ENCODE peak calls at places on chromosome 10, in seven cellular contexts. One of them, this sample, is unnamed. For H3K4me1, the result is how much of the 10 kb centered on the place peaks cover.

GRCh38 chr10:3365630-3366029 is 193.0 kb upstream of the PITRM1 start:
- DNase-seq in H9: no peak
- DNase-seq in IMR-90: no peak
- DNase-seq in H1: no peak
- DNase-seq in mesendoderm: no peak
- DNase-seq in neuronal stem cell: no peak
- DNase-seq in mesenchymal stem cell: no peak
- DNase-seq in this sample: no peak

GRCh38 chr10:101611506-101611905 is 23.4 kb downstream of the DPCD start:
- DNase-seq in H9: no peak
- DNase-seq in IMR-90: peak
- DNase-seq in H1: no peak
- DNase-seq in mesendoderm: no peak
- DNase-seq in neuronal stem cell: no peak
- DNase-seq in mesenchymal stem cell: peak
- DNase-seq in this sample: no peak

GRCh38 chr10:44186150-44186549 is 198.7 kb downstream of the CXCL12 start:
- DNase-seq in H9: no peak
- DNase-seq in IMR-90: peak
- DNase-seq in H1: no peak
- DNase-seq in mesendoderm: no peak
- DNase-seq in neuronal stem cell: no peak
- DNase-seq in mesenchymal stem cell: no peak
- DNase-seq in this sample: no peak

GRCh38 chr10:94706089-94706488 is 22.6 kb downstream of the CYP2C18 start:
- DNase-seq in H9: no peak
- DNase-seq in IMR-90: no peak
- DNase-seq in H1: no peak
- DNase-seq in mesendoderm: no peak
- DNase-seq in neuronal stem cell: no peak
- DNase-seq in mesenchymal stem cell: no peak
- DNase-seq in this sample: no peak

GRCh38 chr10:52319926-52320325 is 5.8 kb downstream of the DKK1 start:
- DNase-seq in H9: no peak
- DNase-seq in IMR-90: peak
- DNase-seq in H1: no peak
- DNase-seq in mesendoderm: no peak
- DNase-seq in neuronal stem cell: no peak
- DNase-seq in mesenchymal stem cell: peak
- DNase-seq in this sample: no peak

GRCh38 chr10:110446954-110447608 is 50.6 kb upstream of the DUSP5 start:
- DNase-seq in H9: no peak
- DNase-seq in IMR-90: peak
- DNase-seq in H1: no peak
- DNase-seq in mesendoderm: peak
- DNase-seq in neuronal stem cell: no peak
- DNase-seq in mesenchymal stem cell: peak
- DNase-seq in this sample: peak

GRCh38 chr10:71278691-71279588 is 40.1 kb upstream of the SLC29A3 start:
- DNase-seq in H9: peak
- DNase-seq in IMR-90: no peak
- DNase-seq in H1: no peak
- DNase-seq in mesendoderm: peak
- DNase-seq in neuronal stem cell: no peak
- DNase-seq in mesenchymal stem cell: no peak
- DNase-seq in this sample: no peak

GRCh38 chr10:96512997-96513685 is 585 bp downstream of the TLL2 start:
- DNase-seq in H9: peak
- DNase-seq in IMR-90: peak
- DNase-seq in H1: no peak
- DNase-seq in mesendoderm: no peak
- DNase-seq in neuronal stem cell: no peak
- DNase-seq in mesenchymal stem cell: peak
- DNase-seq in this sample: peak

GRCh38 chr10:70672165-70672992 is at the start of gene ADAMTS14:
- DNase-seq in H9: peak
- DNase-seq in IMR-90: no peak
- DNase-seq in H1: peak
- DNase-seq in mesendoderm: peak
- DNase-seq in neuronal stem cell: peak
- DNase-seq in mesenchymal stem cell: peak
- DNase-seq in this sample: no peak

GRCh38 chr10:75034131-75034512 is 77.3 kb upstream of the SAMD8 start:
- DNase-seq in H9: no peak
- DNase-seq in IMR-90: no peak
- DNase-seq in H1: no peak
- DNase-seq in mesendoderm: no peak
- DNase-seq in neuronal stem cell: no peak
- DNase-seq in mesenchymal stem cell: no peak
- DNase-seq in this sample: no peak

GRCh38 chr10:63268139-63268797 is 135.1 kb downstream of the NRBF2 start:
- DNase-seq in H9: no peak
- DNase-seq in IMR-90: peak
- DNase-seq in H1: no peak
- DNase-seq in mesendoderm: peak
- DNase-seq in neuronal stem cell: no peak
- DNase-seq in mesenchymal stem cell: peak
- DNase-seq in this sample: no peak

GRCh38 chr10:121823993-121824463 is 103.8 kb downstream of the ATE1 start:
- DNase-seq in H9: no peak
- DNase-seq in IMR-90: peak
- DNase-seq in H1: no peak
- DNase-seq in mesendoderm: peak
- DNase-seq in neuronal stem cell: peak
- DNase-seq in mesenchymal stem cell: peak
- DNase-seq in this sample: peak

GRCh38 chr10:112435013-112435619 is 11.6 kb downstream of the ZDHHC6 start:
- DNase-seq in H9: no peak
- DNase-seq in IMR-90: peak
- DNase-seq in H1: no peak
- DNase-seq in mesendoderm: peak
- DNase-seq in neuronal stem cell: no peak
- DNase-seq in mesenchymal stem cell: peak
- DNase-seq in this sample: peak

GRCh38 chr10:133159611-133159949 is 439 bp upstream of the KNDC1 start:
- DNase-seq in H9: no peak
- DNase-seq in IMR-90: no peak
- DNase-seq in H1: no peak
- DNase-seq in mesendoderm: no peak
- DNase-seq in neuronal stem cell: no peak
- DNase-seq in mesenchymal stem cell: no peak
- DNase-seq in this sample: no peak

GRCh38 chr10:15796762-15797161 is 63.5 kb downstream of the MINDY3 start:
- DNase-seq in H9: no peak
- DNase-seq in IMR-90: no peak
- DNase-seq in H1: no peak
- DNase-seq in mesendoderm: no peak
- DNase-seq in neuronal stem cell: no peak
- DNase-seq in mesenchymal stem cell: no peak
- DNase-seq in this sample: no peak

GRCh38 chr10:3192856-3193635 is 20.5 kb upstream of the PITRM1 start:
- DNase-seq in H9: no peak
- DNase-seq in IMR-90: peak
- DNase-seq in H1: no peak
- DNase-seq in mesendoderm: peak
- DNase-seq in neuronal stem cell: peak
- DNase-seq in mesenchymal stem cell: peak
- DNase-seq in this sample: no peak

GRCh38 chr10:65911431-65911830 is 1014.4 kb upstream of the LRRTM3 start:
- DNase-seq in H9: no peak
- DNase-seq in IMR-90: no peak
- DNase-seq in H1: no peak
- DNase-seq in mesendoderm: peak
- DNase-seq in neuronal stem cell: no peak
- DNase-seq in mesenchymal stem cell: no peak
- DNase-seq in this sample: no peak

GRCh38 chr10:30756896-30757295 is 127.3 kb upstream of the LYZL2 start:
- DNase-seq in H9: no peak
- DNase-seq in IMR-90: no peak
- DNase-seq in H1: no peak
- DNase-seq in mesendoderm: no peak
- DNase-seq in neuronal stem cell: no peak
- DNase-seq in mesenchymal stem cell: no peak
- DNase-seq in this sample: no peak

GRCh38 chr10:131899116-131899690 is 1.6 kb upstream of the PPP2R2D start:
- DNase-seq in H9: no peak
- DNase-seq in IMR-90: no peak
- DNase-seq in H1: no peak
- DNase-seq in mesendoderm: no peak
- DNase-seq in neuronal stem cell: no peak
- DNase-seq in mesenchymal stem cell: no peak
- DNase-seq in this sample: no peak
- H3K4me1 ChIP-seq in H9: under half
- H3K4me1 ChIP-seq in IMR-90: under half
- H3K4me1 ChIP-seq in H1: under half
- H3K4me1 ChIP-seq in mesendoderm: under half
- H3K4me1 ChIP-seq in neuronal stem cell: under half
- H3K4me1 ChIP-seq in mesenchymal stem cell: under half
- H3K4me1 ChIP-seq in this sample: under half

GRCh38 chr10:12742776-12743175 is 258.7 kb downstream of the CCDC3 start:
- DNase-seq in H9: no peak
- DNase-seq in IMR-90: no peak
- DNase-seq in H1: no peak
- DNase-seq in mesendoderm: no peak
- DNase-seq in neuronal stem cell: no peak
- DNase-seq in mesenchymal stem cell: no peak
- DNase-seq in this sample: no peak
- H4K8ac ChIP-seq in H9: no peak
- H4K8ac ChIP-seq in IMR-90: no peak
- H4K8ac ChIP-seq in H1: no peak
- H4K8ac ChIP-seq in mesendoderm: no peak
- H4K8ac ChIP-seq in neuronal stem cell: no peak
- H4K8ac ChIP-seq in mesenchymal stem cell: no peak
- H4K8ac ChIP-seq in this sample: no peak

DNA sequence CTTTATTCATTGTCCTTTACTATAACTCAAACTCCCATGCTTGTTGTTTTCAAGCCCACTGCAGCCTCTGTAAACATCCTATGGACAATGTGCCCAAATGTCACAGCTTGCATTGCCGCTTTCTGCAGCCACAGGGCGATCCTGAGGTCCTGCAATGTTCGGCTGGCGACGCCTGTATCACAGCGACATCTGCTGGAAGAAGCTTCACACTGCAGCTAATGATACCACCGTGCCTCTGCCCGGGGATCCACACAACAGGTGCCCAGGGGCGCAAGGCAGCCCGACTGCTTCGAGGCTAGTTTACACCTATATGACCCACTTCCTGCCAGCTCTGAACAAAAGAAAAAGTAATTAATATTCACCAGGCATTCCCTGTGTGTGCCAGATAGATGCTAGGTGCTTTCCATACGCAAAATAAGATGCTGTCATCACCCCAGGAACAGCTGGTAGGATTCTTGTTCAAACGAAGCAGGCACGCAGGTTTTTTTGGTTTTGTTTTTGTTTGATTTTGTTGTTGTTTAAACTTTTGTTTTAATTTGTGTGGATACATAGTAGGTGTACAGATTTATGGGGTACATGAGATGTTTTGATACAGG is 267.7 kb upstream of the GHITM start:
- DNase-seq in H9: peak
- DNase-seq in IMR-90: peak
- DNase-seq in H1: peak
- DNase-seq in mesendoderm: peak
- DNase-seq in neuronal stem cell: peak
- DNase-seq in mesenchymal stem cell: peak
- DNase-seq in this sample: peak
- H3K4me1 ChIP-seq in H9: under half
- H3K4me1 ChIP-seq in IMR-90: under half
- H3K4me1 ChIP-seq in H1: under half
- H3K4me1 ChIP-seq in mesendoderm: under half
- H3K4me1 ChIP-seq in neuronal stem cell: under half
- H3K4me1 ChIP-seq in mesenchymal stem cell: under half
- H3K4me1 ChIP-seq in this sample: under half

GRCh38 chr10:104938031-104938430 is 296.9 kb downstream of the SORCS3 start:
- DNase-seq in H9: no peak
- DNase-seq in IMR-90: no peak
- DNase-seq in H1: no peak
- DNase-seq in mesendoderm: no peak
- DNase-seq in neuronal stem cell: no peak
- DNase-seq in mesenchymal stem cell: no peak
- DNase-seq in this sample: no peak
- H4K8ac ChIP-seq in H9: no peak
- H4K8ac ChIP-seq in IMR-90: no peak
- H4K8ac ChIP-seq in H1: no peak
- H4K8ac ChIP-seq in mesendoderm: no peak
- H4K8ac ChIP-seq in neuronal stem cell: no peak
- H4K8ac ChIP-seq in mesenchymal stem cell: no peak
- H4K8ac ChIP-seq in this sample: no peak

GRCh38 chr10:78362406-78363022 is 328.9 kb downstream of the RPS24 start:
- DNase-seq in H9: peak
- DNase-seq in IMR-90: no peak
- DNase-seq in H1: no peak
- DNase-seq in mesendoderm: peak
- DNase-seq in neuronal stem cell: no peak
- DNase-seq in mesenchymal stem cell: peak
- DNase-seq in this sample: no peak
- H3K4me1 ChIP-seq in H9: under half
- H3K4me1 ChIP-seq in IMR-90: under half
- H3K4me1 ChIP-seq in H1: under half
- H3K4me1 ChIP-seq in mesendoderm: under half
- H3K4me1 ChIP-seq in neuronal stem cell: under half
- H3K4me1 ChIP-seq in mesenchymal stem cell: under half
- H3K4me1 ChIP-seq in this sample: half or more

GRCh38 chr10:12697741-12698140 is 303.8 kb downstream of the CCDC3 start:
- DNase-seq in H9: no peak
- DNase-seq in IMR-90: no peak
- DNase-seq in H1: no peak
- DNase-seq in mesendoderm: no peak
- DNase-seq in neuronal stem cell: no peak
- DNase-seq in mesenchymal stem cell: no peak
- DNase-seq in this sample: no peak
- H4K8ac ChIP-seq in H9: no peak
- H4K8ac ChIP-seq in IMR-90: no peak
- H4K8ac ChIP-seq in H1: no peak
- H4K8ac ChIP-seq in mesendoderm: no peak
- H4K8ac ChIP-seq in neuronal stem cell: no peak
- H4K8ac ChIP-seq in mesenchymal stem cell: no peak
- H4K8ac ChIP-seq in this sample: no peak

GRCh38 chr10:43059336-43059720 is 17.5 kb upstream of the RET start:
- DNase-seq in H9: no peak
- DNase-seq in IMR-90: no peak
- DNase-seq in H1: no peak
- DNase-seq in mesendoderm: no peak
- DNase-seq in neuronal stem cell: no peak
- DNase-seq in mesenchymal stem cell: no peak
- DNase-seq in this sample: no peak

GRCh38 chr10:43057231-43057711 is 19.6 kb upstream of the RET start:
- DNase-seq in H9: no peak
- DNase-seq in IMR-90: no peak
- DNase-seq in H1: no peak
- DNase-seq in mesendoderm: no peak
- DNase-seq in neuronal stem cell: no peak
- DNase-seq in mesenchymal stem cell: no peak
- DNase-seq in this sample: peak

GRCh38 chr10:43056568-43057011 is 20.3 kb upstream of the RET start:
- DNase-seq in H9: no peak
- DNase-seq in IMR-90: no peak
- DNase-seq in H1: no peak
- DNase-seq in mesendoderm: no peak
- DNase-seq in neuronal stem cell: no peak
- DNase-seq in mesenchymal stem cell: no peak
- DNase-seq in this sample: no peak

GRCh38 chr10:43058716-43059335 is 18.0 kb upstream of the RET start:
- DNase-seq in H9: no peak
- DNase-seq in IMR-90: no peak
- DNase-seq in H1: no peak
- DNase-seq in mesendoderm: no peak
- DNase-seq in neuronal stem cell: no peak
- DNase-seq in mesenchymal stem cell: no peak
- DNase-seq in this sample: no peak

GRCh38 chr10:43057831-43058340 is 19.0 kb upstream of the RET start:
- DNase-seq in H9: no peak
- DNase-seq in IMR-90: no peak
- DNase-seq in H1: no peak
- DNase-seq in mesendoderm: no peak
- DNase-seq in neuronal stem cell: no peak
- DNase-seq in mesenchymal stem cell: no peak
- DNase-seq in this sample: no peak
- H3K4me1 ChIP-seq in H9: under half
- H3K4me1 ChIP-seq in IMR-90: under half
- H3K4me1 ChIP-seq in H1: under half
- H3K4me1 ChIP-seq in mesendoderm: under half
- H3K4me1 ChIP-seq in neuronal stem cell: under half
- H3K4me1 ChIP-seq in mesenchymal stem cell: under half
- H3K4me1 ChIP-seq in this sample: under half

This sample was measured in trophoblast cell.